ENCODE peak calls at places on chromosomes 6 and 20, in four cellular contexts. J is bronchial epithelial cell, Z is Peyer's patch, G is HFF-Myc. C is an unnamed sample.

GRCh38 chr6:142637624-142638023 is 307.4 kb downstream of the HIVEP2 start:
- DNase-seq in J (no peak), G (no peak), Z (no peak), C (no peak)

GRCh38 chr20:48205786-48206185 is 420.5 kb upstream of the SULF2 start:
- DNase-seq in J (no peak), G (no peak), Z (no peak), C (no peak)

GRCh38 chr6:31116661-31117385 is 2.2 kb downstream of the PSORS1C1 start:
- DNase-seq in Z (peak), G (no peak), J (no peak), C (no peak)

GRCh38 chr20:3735768-3736167 is 3.3 kb downstream of the HSPA12B start:
- DNase-seq in G (no peak), J (no peak), Z (no peak), C (no peak)

GRCh38 chr6:35498407-35499045 is 1.6 kb upstream of the TEAD3 start:
- DNase-seq in Z (peak), G (no peak), J (no peak), C (no peak)

GRCh38 chr20:32652739-32653526 is 20.8 kb downstream of the C20orf203 start:
- DNase-seq in G (peak), Z (peak), J (peak), C (peak)

GRCh38 chr20:11496382-11496781 is 421.3 kb upstream of the BTBD3 start:
- DNase-seq in Z (no peak), J (no peak), G (no peak), C (no peak)

GRCh38 chr6:38337819-38338465 is 301.8 kb downstream of the BTBD9 start:
- DNase-seq in J (peak), G (no peak), Z (no peak), C (peak)

GRCh38 chr6:37566209-37566859 is 66.6 kb upstream of the CCDC167 start:
- DNase-seq in J (no peak), G (no peak), Z (peak), C (peak)

GRCh38 chr6:152313542-152314482 is 323.4 kb downstream of the SYNE1 start:
- DNase-seq in J (peak), Z (no peak), G (no peak), C (no peak)

GRCh38 chr6:12890171-12890790 is 173.7 kb downstream of the PHACTR1 start:
- DNase-seq in J (no peak), G (no peak), Z (no peak), C (peak)

GRCh38 chr20:17364681-17365080 is 137.8 kb downstream of the PCSK2 start:
- DNase-seq in Z (no peak), J (no peak), G (no peak), C (no peak)

GRCh38 chr6:129793447-129793846 is 67.7 kb downstream of the TMEM244 start:
- DNase-seq in G (no peak), J (no peak), Z (no peak), C (no peak)

GRCh38 chr6:9766240-9766915 is 648.5 kb downstream of the TFAP2A start:
- DNase-seq in G (peak), J (peak), Z (no peak), C (peak)

GRCh38 chr20:58640446-58640845 is 10.6 kb upstream of the STX16 start:
- DNase-seq in J (peak), Z (no peak), G (no peak), C (peak)

GRCh38 chr6:11188161-11188915 is 44.1 kb downstream of the NEDD9 start:
- DNase-seq in G (no peak), Z (no peak), J (peak), C (peak)

GRCh38 chr20:55186228-55186627 is 710.8 kb downstream of the DOK5 start:
- DNase-seq in Z (no peak), G (no peak), J (no peak), C (no peak)

GRCh38 chr20:6735913-6736845 is 31.3 kb upstream of the BMP2 start:
- DNase-seq in Z (no peak), J (no peak), G (no peak), C (no peak)

GRCh38 chr6:37477656-37478435 is 21.8 kb downstream of the CCDC167 start:
- DNase-seq in G (no peak), J (no peak), Z (no peak), C (no peak)

GRCh38 chr6:167652701-167653095 is 174.0 kb upstream of the AFDN start:
- DNase-seq in G (no peak), J (no peak), Z (peak), C (no peak)

GRCh38 chr6:129191275-129191674 is 308.3 kb downstream of the LAMA2 start:
- DNase-seq in G (no peak), J (no peak), Z (no peak), C (no peak)

GRCh38 chr20:34986311-34987287 is 30.9 kb downstream of the MYH7B start:
- DNase-seq in Z (no peak), G (no peak), J (no peak), C (no peak)

GRCh38 chr6:157172830-157173536 is 150.3 kb downstream of the TMEM242 start:
- DNase-seq in Z (no peak), G (no peak), J (no peak), C (no peak)

GRCh38 chr6:169568314-169569087 is 133.3 kb downstream of the WDR27 start:
- DNase-seq in G (no peak), Z (no peak), J (no peak), C (no peak)

GRCh38 chr20:58650181-58650775 is 805 bp upstream of the STX16 start:
- DNase-seq in Z (peak), G (no peak), J (no peak), C (no peak)

GRCh38 chr20:5181955-5182354 is 55.1 kb downstream of the CDS2 start:
- DNase-seq in G (no peak), J (no peak), Z (no peak), C (no peak)

GRCh38 chr20:4725263-4725550 is 3.5 kb downstream of the PRND start:
- DNase-seq in G (no peak), Z (no peak), J (no peak), C (no peak)

GRCh38 chr6:47188588-47189021 is 121.1 kb downstream of the TNFRSF21 start:
- DNase-seq in J (peak), G (no peak), Z (peak), C (peak)

GRCh38 chr6:81144346-81144745 is 608.1 kb downstream of the TENT5A start:
- DNase-seq in J (no peak), Z (no peak), G (no peak), C (no peak)

GRCh38 chr20:22763257-22763906 is 179.0 kb upstream of the FOXA2 start:
- DNase-seq in J (peak), G (no peak), Z (no peak), C (peak)

GRCh38 chr20:1423206-1423605 is 30.4 kb upstream of the FKBP1A start:
- DNase-seq in G (no peak), Z (no peak), J (no peak), C (no peak)

GRCh38 chr6:108250240-108250866 is 10.5 kb downstream of the SNX3 start:
- DNase-seq in J (peak), G (no peak), Z (no peak), C (peak)
- TF ChIP-seq CTCF in J (no peak), G (peak), Z (no peak), C (no peak)

DNA sequence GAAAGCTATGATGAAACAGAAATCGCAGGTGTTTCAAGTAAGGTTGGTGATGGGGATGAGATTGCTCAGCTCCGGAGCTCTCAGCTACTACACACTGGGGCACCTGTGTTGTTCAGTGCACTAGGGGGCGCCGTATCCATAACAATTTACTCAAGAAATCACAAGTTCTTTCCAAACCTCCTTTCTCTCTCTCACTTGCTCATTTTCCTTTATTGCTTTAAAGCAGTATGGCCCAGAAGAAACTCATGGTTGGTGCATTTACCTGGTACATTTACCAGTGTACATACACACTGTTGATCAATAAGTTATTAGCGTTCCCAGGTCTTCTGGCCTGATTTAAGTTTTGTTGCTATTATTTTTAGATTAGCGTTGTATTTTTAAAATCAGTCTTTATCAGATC is 235.2 kb upstream of the TAB2 start:
- DNase-seq in Z (peak), J (peak), G (peak), C (peak)
- TF ChIP-seq CTCF in Z (peak), J (peak), G (peak), C (peak)

GRCh38 chr6:34324738-34325444 is 67.6 kb downstream of the NUDT3 start:
- DNase-seq in J (peak), G (no peak), Z (no peak), C (no peak)
- TF ChIP-seq CTCF in J (no peak), G (no peak), Z (no peak), C (no peak)

GRCh38 chr6:98641929-98642328 is 192.4 kb upstream of the POU3F2 start:
- DNase-seq in J (no peak), G (no peak), Z (no peak), C (no peak)
- TF ChIP-seq CTCF in J (no peak), G (no peak), Z (no peak), C (no peak)

C was measured in MCF 10A.